ENCODE peak calls at places on chromosome 18, in seven cellular contexts. One of them, this sample, is unnamed.

GRCh38 chr18:76064998-76065397 is 430.0 kb downstream of the ZNF516 start:
- DNase-seq in Calu3: no peak
- DNase-seq in breast epithelium: no peak
- DNase-seq in brain microvascular endothelial cell: no peak
- DNase-seq in GM12865: no peak
- DNase-seq in fibroblast of the aortic adventitia: no peak
- DNase-seq in esophagus squamous epithelium: no peak
- DNase-seq in this sample: no peak

GRCh38 chr18:13240060-13240725 is 21.6 kb downstream of the LDLRAD4 start:
- DNase-seq in Calu3: no peak
- DNase-seq in breast epithelium: peak
- DNase-seq in brain microvascular endothelial cell: no peak
- DNase-seq in GM12865: no peak
- DNase-seq in fibroblast of the aortic adventitia: no peak
- DNase-seq in esophagus squamous epithelium: no peak
- DNase-seq in this sample: peak

GRCh38 chr18:9949315-9949714 is 35.5 kb downstream of the VAPA start:
- DNase-seq in Calu3: no peak
- DNase-seq in breast epithelium: no peak
- DNase-seq in brain microvascular endothelial cell: no peak
- DNase-seq in GM12865: no peak
- DNase-seq in fibroblast of the aortic adventitia: no peak
- DNase-seq in esophagus squamous epithelium: no peak
- DNase-seq in this sample: no peak

GRCh38 chr18:51952844-51953243 is 387.2 kb upstream of the DCC start:
- DNase-seq in Calu3: no peak
- DNase-seq in breast epithelium: no peak
- DNase-seq in brain microvascular endothelial cell: no peak
- DNase-seq in GM12865: peak
- DNase-seq in fibroblast of the aortic adventitia: no peak
- DNase-seq in esophagus squamous epithelium: no peak
- DNase-seq in this sample: no peak

GRCh38 chr18:24878289-24878688 is 417.9 kb downstream of the HRH4 start:
- DNase-seq in Calu3: no peak
- DNase-seq in breast epithelium: no peak
- DNase-seq in brain microvascular endothelial cell: peak
- DNase-seq in GM12865: peak
- DNase-seq in fibroblast of the aortic adventitia: peak
- DNase-seq in esophagus squamous epithelium: no peak
- DNase-seq in this sample: no peak

GRCh38 chr18:36828157-36828629 is 609 bp downstream of the TPGS2 start:
- DNase-seq in Calu3: peak
- DNase-seq in breast epithelium: no peak
- DNase-seq in brain microvascular endothelial cell: peak
- DNase-seq in GM12865: no peak
- DNase-seq in fibroblast of the aortic adventitia: peak
- DNase-seq in esophagus squamous epithelium: no peak
- DNase-seq in this sample: no peak

GRCh38 chr18:50286391-50287027 is 983 bp downstream of the CXXC1 start:
- DNase-seq in Calu3: peak
- DNase-seq in breast epithelium: no peak
- DNase-seq in brain microvascular endothelial cell: no peak
- DNase-seq in GM12865: peak
- DNase-seq in fibroblast of the aortic adventitia: no peak
- DNase-seq in esophagus squamous epithelium: no peak
- DNase-seq in this sample: peak

GRCh38 chr18:42053188-42053781 is 98.3 kb downstream of the PIK3C3 start:
- DNase-seq in Calu3: peak
- DNase-seq in breast epithelium: no peak
- DNase-seq in brain microvascular endothelial cell: peak
- DNase-seq in GM12865: peak
- DNase-seq in fibroblast of the aortic adventitia: peak
- DNase-seq in esophagus squamous epithelium: no peak
- DNase-seq in this sample: peak

GRCh38 chr18:31498450-31499156 is 626 bp downstream of the DSG2 start:
- DNase-seq in Calu3: no peak
- DNase-seq in breast epithelium: no peak
- DNase-seq in brain microvascular endothelial cell: no peak
- DNase-seq in GM12865: peak
- DNase-seq in fibroblast of the aortic adventitia: no peak
- DNase-seq in esophagus squamous epithelium: no peak
- DNase-seq in this sample: no peak

GRCh38 chr18:50297621-50298442 is 10.3 kb upstream of the CXXC1 start:
- DNase-seq in Calu3: peak
- DNase-seq in breast epithelium: peak
- DNase-seq in brain microvascular endothelial cell: peak
- DNase-seq in GM12865: peak
- DNase-seq in fibroblast of the aortic adventitia: peak
- DNase-seq in esophagus squamous epithelium: peak
- DNase-seq in this sample: no peak

GRCh38 chr18:22348521-22349316 is 69.0 kb downstream of the CTAGE1 start:
- DNase-seq in Calu3: peak
- DNase-seq in breast epithelium: peak
- DNase-seq in brain microvascular endothelial cell: peak
- DNase-seq in GM12865: no peak
- DNase-seq in fibroblast of the aortic adventitia: peak
- DNase-seq in esophagus squamous epithelium: no peak
- DNase-seq in this sample: peak

GRCh38 chr18:49861659-49862058 is 48.3 kb upstream of the ACAA2 start:
- DNase-seq in Calu3: no peak
- DNase-seq in breast epithelium: no peak
- DNase-seq in brain microvascular endothelial cell: no peak
- DNase-seq in GM12865: peak
- DNase-seq in fibroblast of the aortic adventitia: no peak
- DNase-seq in esophagus squamous epithelium: no peak
- DNase-seq in this sample: no peak

GRCh38 chr18:79740741-79741700 is 56.7 kb upstream of the KCNG2 start:
- DNase-seq in Calu3: no peak
- DNase-seq in breast epithelium: no peak
- DNase-seq in brain microvascular endothelial cell: no peak
- DNase-seq in GM12865: peak
- DNase-seq in fibroblast of the aortic adventitia: no peak
- DNase-seq in esophagus squamous epithelium: no peak
- DNase-seq in this sample: no peak
- TF ChIP-seq CTCF in Calu3: no peak
- TF ChIP-seq CTCF in breast epithelium: no peak
- TF ChIP-seq CTCF in brain microvascular endothelial cell: no peak
- TF ChIP-seq CTCF in GM12865: no peak
- TF ChIP-seq CTCF in fibroblast of the aortic adventitia: no peak
- TF ChIP-seq CTCF in esophagus squamous epithelium: no peak
- TF ChIP-seq CTCF in this sample: no peak

DNA sequence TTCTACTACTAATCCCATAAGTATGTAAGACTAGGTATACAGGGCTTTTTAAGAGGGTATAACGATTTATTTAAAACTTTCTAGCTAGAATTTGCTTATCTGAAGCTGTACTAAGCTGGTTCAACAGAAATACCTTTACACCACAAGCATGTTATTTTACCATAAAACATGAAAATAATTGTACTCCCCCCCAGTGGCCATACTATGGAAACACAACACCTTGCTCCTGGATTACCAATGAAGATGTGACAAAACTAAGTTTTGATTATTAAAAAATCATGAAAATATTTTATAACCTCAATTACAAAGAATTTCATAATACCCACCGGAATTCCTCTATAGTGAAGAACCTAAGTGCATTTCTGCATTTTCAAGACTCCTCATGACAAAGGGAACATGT is 27.3 kb downstream of the LPIN2 start:
- DNase-seq in Calu3: peak
- DNase-seq in breast epithelium: no peak
- DNase-seq in brain microvascular endothelial cell: no peak
- DNase-seq in GM12865: peak
- DNase-seq in fibroblast of the aortic adventitia: peak
- DNase-seq in esophagus squamous epithelium: no peak
- DNase-seq in this sample: no peak
- TF ChIP-seq CTCF in Calu3: peak
- TF ChIP-seq CTCF in breast epithelium: peak
- TF ChIP-seq CTCF in brain microvascular endothelial cell: peak
- TF ChIP-seq CTCF in GM12865: peak
- TF ChIP-seq CTCF in fibroblast of the aortic adventitia: peak
- TF ChIP-seq CTCF in esophagus squamous epithelium: peak
- TF ChIP-seq CTCF in this sample: peak

GRCh38 chr18:7958897-7959146 is 391.7 kb downstream of the PTPRM start:
- DNase-seq in Calu3: no peak
- DNase-seq in breast epithelium: no peak
- DNase-seq in brain microvascular endothelial cell: peak
- DNase-seq in GM12865: no peak
- DNase-seq in fibroblast of the aortic adventitia: no peak
- DNase-seq in esophagus squamous epithelium: no peak
- DNase-seq in this sample: no peak
- TF ChIP-seq CTCF in Calu3: no peak
- TF ChIP-seq CTCF in breast epithelium: no peak
- TF ChIP-seq CTCF in brain microvascular endothelial cell: no peak
- TF ChIP-seq CTCF in GM12865: no peak
- TF ChIP-seq CTCF in fibroblast of the aortic adventitia: no peak
- TF ChIP-seq CTCF in esophagus squamous epithelium: no peak
- TF ChIP-seq CTCF in this sample: no peak

DNA sequence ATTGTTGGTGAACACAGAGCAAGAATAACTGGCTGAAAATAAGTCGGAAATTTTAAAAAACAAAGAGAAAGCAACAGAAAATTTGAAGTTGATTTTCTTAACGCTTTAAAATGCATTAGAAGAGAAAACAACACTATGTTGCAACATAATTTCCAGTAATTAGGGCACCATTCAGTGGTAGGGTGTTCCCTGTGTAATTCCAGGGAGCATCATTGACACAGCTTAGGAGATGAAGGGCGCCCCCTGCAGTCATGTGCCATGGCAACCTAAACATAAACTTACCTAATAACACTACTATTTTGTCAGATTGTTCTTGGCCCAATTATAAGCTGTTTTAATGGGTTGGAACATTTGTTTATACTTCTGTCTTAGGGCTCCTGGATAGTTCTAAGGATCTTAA is 99.6 kb downstream of the DTNA start:
- DNase-seq in Calu3: peak
- DNase-seq in breast epithelium: no peak
- DNase-seq in brain microvascular endothelial cell: peak
- DNase-seq in GM12865: peak
- DNase-seq in fibroblast of the aortic adventitia: peak
- DNase-seq in esophagus squamous epithelium: no peak
- DNase-seq in this sample: no peak
- TF ChIP-seq CTCF in Calu3: peak
- TF ChIP-seq CTCF in breast epithelium: peak
- TF ChIP-seq CTCF in brain microvascular endothelial cell: peak
- TF ChIP-seq CTCF in GM12865: peak
- TF ChIP-seq CTCF in fibroblast of the aortic adventitia: peak
- TF ChIP-seq CTCF in esophagus squamous epithelium: no peak
- TF ChIP-seq CTCF in this sample: no peak

GRCh38 chr18:34258176-34258575 is 33.5 kb upstream of the NOL4 start:
- DNase-seq in Calu3: no peak
- DNase-seq in breast epithelium: no peak
- DNase-seq in brain microvascular endothelial cell: no peak
- DNase-seq in GM12865: no peak
- DNase-seq in fibroblast of the aortic adventitia: no peak
- DNase-seq in esophagus squamous epithelium: no peak
- DNase-seq in this sample: no peak

DNA sequence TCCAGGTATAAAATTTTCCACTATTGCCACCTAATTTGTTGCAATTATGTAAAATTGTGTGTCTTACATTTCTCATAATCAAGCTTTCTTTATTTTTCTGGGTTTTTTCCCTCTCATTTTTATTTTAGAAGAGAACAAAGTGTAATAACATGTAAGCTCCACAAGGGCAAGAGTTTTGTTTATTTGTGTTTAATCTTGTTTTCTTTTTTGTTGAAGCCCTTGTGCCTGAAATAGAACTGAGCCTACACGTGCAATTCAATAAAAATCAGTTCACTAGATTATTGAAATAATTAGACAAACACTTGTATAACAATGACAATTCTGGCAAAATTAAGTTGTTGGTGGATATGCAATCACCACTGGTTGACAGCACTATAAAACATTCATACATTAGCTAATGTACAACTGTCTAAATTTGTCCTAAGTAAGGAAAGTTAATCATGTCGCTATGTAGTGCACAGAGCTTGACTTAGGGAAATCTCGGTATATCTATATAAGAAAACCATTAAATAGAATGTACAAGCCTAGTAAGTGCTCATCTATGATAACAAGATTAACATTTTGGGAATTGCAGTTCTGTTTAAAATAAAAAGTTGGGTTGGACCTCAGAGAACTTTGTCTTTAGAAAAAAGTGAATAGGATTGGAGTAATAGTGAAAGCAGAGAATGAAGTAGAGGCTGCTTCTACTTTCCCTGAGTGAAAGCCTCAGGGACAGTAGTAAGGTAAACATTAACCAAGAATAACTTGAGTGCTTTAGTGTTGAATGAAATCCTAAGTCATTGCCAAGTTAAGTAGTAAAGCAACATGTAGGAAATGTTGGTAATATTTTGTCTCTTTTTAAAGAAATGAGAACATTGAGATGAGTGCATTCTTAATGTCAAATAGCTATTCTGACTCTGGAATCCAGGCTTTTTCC is 37.4 kb upstream of the NOL4 start:
- DNase-seq in Calu3: no peak
- DNase-seq in breast epithelium: no peak
- DNase-seq in brain microvascular endothelial cell: no peak
- DNase-seq in GM12865: peak
- DNase-seq in fibroblast of the aortic adventitia: no peak
- DNase-seq in esophagus squamous epithelium: no peak
- DNase-seq in this sample: no peak
- TF ChIP-seq CTCF in Calu3: no peak
- TF ChIP-seq CTCF in breast epithelium: no peak
- TF ChIP-seq CTCF in brain microvascular endothelial cell: no peak
- TF ChIP-seq CTCF in GM12865: no peak
- TF ChIP-seq CTCF in fibroblast of the aortic adventitia: no peak
- TF ChIP-seq CTCF in esophagus squamous epithelium: no peak
- TF ChIP-seq CTCF in this sample: peak

GRCh38 chr18:59960272-59960671 is 60.5 kb downstream of the PMAIP1 start:
- DNase-seq in Calu3: no peak
- DNase-seq in breast epithelium: no peak
- DNase-seq in brain microvascular endothelial cell: no peak
- DNase-seq in GM12865: peak
- DNase-seq in fibroblast of the aortic adventitia: no peak
- DNase-seq in esophagus squamous epithelium: no peak
- DNase-seq in this sample: no peak
- TF ChIP-seq CTCF in Calu3: no peak
- TF ChIP-seq CTCF in breast epithelium: no peak
- TF ChIP-seq CTCF in brain microvascular endothelial cell: no peak
- TF ChIP-seq CTCF in GM12865: no peak
- TF ChIP-seq CTCF in fibroblast of the aortic adventitia: no peak
- TF ChIP-seq CTCF in esophagus squamous epithelium: no peak
- TF ChIP-seq CTCF in this sample: no peak

This sample was measured in mesothelial cell of epicardium.